ENCODE peak calls at places on chromosome 17, in nine cellular contexts. M, O, Q, Z, G, E, L, S and I are unnamed samples.

GRCh38 chr17:37516131-37516561 is 26.5 kb downstream of the DUSP14 start:
- DNase-seq in M (no peak), Z (peak; percentile 40), O (no peak), G (no peak), E (no peak), S (no peak), Q (no peak), L (no peak), I (no peak)

GRCh38 chr17:66829883-66830282 is 5.0 kb upstream of the CACNG5 start:
- DNase-seq in E (no peak), Z (no peak), S (peak; percentile 31), O (no peak), G (no peak), M (no peak), Q (no peak), L (no peak), I (no peak)

GRCh38 chr17:56675876-56676660 is 82.6 kb downstream of the NOG start:
- DNase-seq in Q (no peak), Z (no peak), S (no peak), E (no peak), L (no peak), G (no peak), O (no peak), M (no peak), I (no peak)

GRCh38 chr17:73710095-73710592 is 65.9 kb upstream of the SDK2 start:
- DNase-seq in Z (peak; percentile 34), L (peak; percentile 76), S (no peak), M (peak; percentile 65), E (peak; percentile 56), O (peak; percentile 47), Q (peak; percentile 80), G (peak; percentile 67), I (peak; percentile 66)

GRCh38 chr17:751269-752001 is 629 bp downstream of the GEMIN4 start:
- DNase-seq in O (no peak), Q (no peak), G (no peak), Z (no peak), E (peak; percentile 19), S (no peak), M (peak; percentile 37), L (peak; percentile 14), I (peak; percentile 42)

GRCh38 chr17:82599674-82600661 is 48.3 kb downstream of the WDR45B start:
- DNase-seq in Z (no peak), S (no peak), M (no peak), E (no peak), O (no peak), Q (no peak), G (no peak), L (no peak), I (no peak)

GRCh38 chr17:21214777-21215541 is 998 bp upstream of the TMEM11 start:
- DNase-seq in O (no peak), Q (no peak), E (peak; percentile 22), Z (no peak), S (peak; percentile 72), G (no peak), M (no peak), L (peak; percentile 11), I (no peak)

GRCh38 chr17:74368341-74369152 is 1.2 kb downstream of the GPR142 start:
- DNase-seq in E (peak; percentile 56), Q (peak; percentile 70), L (peak; percentile 84), S (peak; percentile 83), Z (peak; percentile 46), O (peak; percentile 72), M (peak; percentile 82), G (peak; percentile 67), I (peak; percentile 74)

GRCh38 chr17:28384281-28385036 is 13.0 kb downstream of the SARM1 start:
- DNase-seq in E (no peak), M (peak; percentile 88), O (peak; percentile 92), L (peak; percentile 66), Q (peak; percentile 63), S (peak; percentile 80), G (no peak), Z (no peak), I (peak; percentile 92)

GRCh38 chr17:64459284-64459747 is 10.4 kb downstream of the MILR1 start:
- DNase-seq in M (peak; percentile 27), S (no peak), E (peak; percentile 80), L (peak; percentile 88), G (peak; percentile 59), Q (no peak), O (no peak), Z (no peak), I (peak; percentile 57)

GRCh38 chr17:16919663-16920627 is 52.0 kb downstream of the TNFRSF13B start:
- DNase-seq in L (no peak), G (no peak), S (peak; percentile 51), Q (no peak), O (no peak), E (no peak), M (peak; percentile 14), Z (no peak), I (no peak)

GRCh38 chr17:57257213-57257873 is 1.0 kb downstream of the MSI2 start:
- DNase-seq in M (no peak), E (no peak), Z (no peak), G (no peak), Q (no peak), S (no peak), L (no peak), O (no peak), I (peak; percentile 22)

GRCh38 chr17:16171613-16172012 is 43.7 kb downstream of the NCOR1 start:
- DNase-seq in M (peak; percentile 63), Z (no peak), L (peak; percentile 99), G (no peak), S (no peak), Q (no peak), O (peak; percentile 27), E (peak; percentile 25), I (no peak)

GRCh38 chr17:79838541-79839274 is 532 bp downstream of the CBX4 start:
- DNase-seq in Z (peak; percentile 53), Q (peak; percentile 52), O (peak; percentile 74), S (peak; percentile 78), M (peak; percentile 55), L (peak; percentile 46), E (peak; percentile 50), G (no peak), I (peak; percentile 42)

GRCh38 chr17:68101992-68102758 is 66.6 kb downstream of the KPNA2 start:
- DNase-seq in S (peak; percentile 70), O (peak; percentile 44), Z (no peak), G (no peak), E (peak; percentile 6), M (peak; percentile 34), L (peak; percentile 34), Q (no peak), I (peak; percentile 54)

GRCh38 chr17:29760279-29760721 is 137.6 kb upstream of the CORO6 start:
- DNase-seq in E (peak; percentile 33), M (no peak), G (no peak), L (peak; percentile 2), Z (no peak), Q (no peak), O (no peak), S (no peak), I (peak; percentile 62)

GRCh38 chr17:78661092-78661770 is 84.0 kb upstream of the DNAH17 start:
- DNase-seq in O (no peak), M (no peak), Z (no peak), G (no peak), S (no peak), Q (no peak), E (peak; percentile 32), L (peak; percentile 92), I (no peak)

GRCh38 chr17:46884552-46884951 is 33.2 kb downstream of the WNT9B start:
- DNase-seq in O (no peak), M (no peak), Z (no peak), E (no peak), Q (no peak), G (no peak), S (no peak), L (no peak), I (no peak)
- H3K27me3 ChIP-seq in O (no peaks in the 10 kb centered on the region), M (peaks cover 46% of the 10 kb centered on the region), Z (peaks cover 8% of the 10 kb centered on the region), E (peaks cover 10% of the 10 kb centered on the region), Q (no peaks in the 10 kb centered on the region), G (peaks cover 5% of the 10 kb centered on the region), S (no peaks in the 10 kb centered on the region), L (peaks cover 39% of the 10 kb centered on the region), I (peaks cover 2% of the 10 kb centered on the region)

DNA sequence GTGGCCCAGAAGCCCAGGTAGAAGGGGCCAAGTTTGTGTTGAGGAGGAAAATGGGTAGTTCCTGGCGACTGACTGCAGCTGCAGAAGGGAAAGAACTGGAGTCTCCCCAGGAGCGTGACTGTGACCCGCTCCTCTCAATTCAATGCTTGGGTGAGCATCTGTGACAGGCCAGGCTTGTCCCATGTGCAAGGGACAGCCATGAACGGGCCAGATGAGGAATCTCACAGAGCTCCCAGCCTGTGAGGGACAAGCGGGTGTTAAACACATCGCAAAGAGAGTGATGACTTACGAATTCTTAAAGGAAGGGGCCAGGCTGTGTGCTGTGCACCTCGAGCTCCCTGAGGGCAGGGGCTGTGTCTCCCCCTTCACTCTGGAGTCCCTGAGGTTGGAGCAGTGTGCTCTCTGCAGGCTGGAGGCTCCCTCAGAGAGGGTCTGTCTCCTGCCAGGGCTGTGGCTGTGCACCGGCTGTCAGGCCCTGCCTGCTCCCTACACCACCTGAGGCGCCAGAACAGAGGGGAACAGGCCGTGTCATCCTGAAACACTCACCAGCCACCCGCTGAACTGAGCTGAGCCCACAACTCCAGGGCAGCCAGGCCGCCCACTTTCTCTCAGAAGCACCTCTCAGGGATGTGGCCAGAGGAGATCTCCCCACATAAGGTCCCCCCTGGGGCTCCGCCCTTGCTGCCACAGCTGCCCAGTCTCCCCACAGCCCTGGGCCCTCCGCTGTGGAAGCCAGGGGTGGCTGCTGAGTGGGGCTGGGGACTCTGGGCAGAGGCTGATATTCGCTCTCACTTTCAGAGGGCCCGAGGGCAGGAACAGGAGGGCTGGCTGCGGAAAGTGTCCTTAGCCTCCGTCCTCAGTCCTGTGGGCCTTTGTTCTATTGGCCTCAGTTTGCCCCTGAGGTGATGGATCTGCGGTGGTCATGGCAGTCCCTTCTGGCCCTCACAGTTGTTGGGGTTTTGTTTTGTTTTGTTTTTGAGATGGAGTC is 25.7 kb upstream of the NXPH3 start:
- DNase-seq in O (no peak), G (no peak), E (no peak), L (no peak), Q (no peak), S (no peak), Z (no peak), M (no peak), I (no peak)
- H3K27me3 ChIP-seq in O (no peaks in the 10 kb centered on the region), G (no peaks in the 10 kb centered on the region), E (peaks cover 9% of the 10 kb centered on the region), L (no peaks in the 10 kb centered on the region), Q (no peaks in the 10 kb centered on the region), S (no peaks in the 10 kb centered on the region), Z (no peaks in the 10 kb centered on the region), M (peaks cover 30% of the 10 kb centered on the region), I (no peaks in the 10 kb centered on the region)

GRCh38 chr17:45692661-45693060 is 91.5 kb upstream of the CRHR1 start:
- DNase-seq in Z (no peak), G (no peak), M (no peak), O (no peak), S (no peak), E (no peak), Q (no peak), L (no peak), I (no peak)
- H3K27me3 ChIP-seq in Z (peaks cover 25% of the 10 kb centered on the region), G (peaks cover 47% of the 10 kb centered on the region), M (peaks cover 83% of the 10 kb centered on the region), O (no peaks in the 10 kb centered on the region), S (no peaks in the 10 kb centered on the region), E (no peaks in the 10 kb centered on the region), Q (no peaks in the 10 kb centered on the region), L (peaks cover 72% of the 10 kb centered on the region), I (no peaks in the 10 kb centered on the region)

DNA sequence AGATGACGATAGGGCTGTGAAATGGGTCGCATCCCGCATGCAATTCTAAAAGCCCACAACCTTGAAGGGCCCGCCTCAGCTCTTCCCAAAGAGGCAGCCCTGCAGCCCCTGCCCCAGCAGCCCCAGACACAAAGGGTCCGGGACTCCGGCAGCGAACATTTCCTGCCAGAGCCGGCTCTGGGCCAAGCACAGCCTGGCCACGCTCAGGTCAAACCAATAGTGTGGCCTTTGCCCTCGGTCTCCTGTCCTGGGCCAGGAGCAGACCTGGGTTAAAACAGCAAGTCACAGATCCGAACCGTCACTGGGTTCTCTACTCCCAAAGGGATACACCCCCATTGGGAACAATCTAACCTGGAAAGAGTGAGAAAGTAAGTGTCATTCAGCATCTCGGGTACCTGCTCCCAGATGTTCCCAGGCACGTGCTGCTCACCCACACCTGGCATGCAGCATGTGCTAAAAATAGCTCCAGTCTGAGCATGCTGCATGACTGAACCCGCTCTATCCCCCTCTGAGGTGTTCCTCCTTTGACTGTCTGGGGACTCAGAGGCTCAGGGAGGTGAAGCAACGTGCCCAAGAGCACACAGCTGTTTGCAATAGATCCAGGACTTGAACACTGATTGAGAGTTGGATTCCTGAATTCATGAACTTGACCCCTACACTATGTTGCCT is 22.2 kb upstream of the ATP2A3 start:
- DNase-seq in Z (no peak), L (no peak), Q (no peak), G (no peak), M (peak; percentile 39), S (no peak), E (no peak), O (no peak), I (no peak)
- H3K27me3 ChIP-seq in Z (no peaks in the 10 kb centered on the region), L (no peaks in the 10 kb centered on the region), Q (no peaks in the 10 kb centered on the region), G (no peaks in the 10 kb centered on the region), M (peaks cover 12% of the 10 kb centered on the region), S (no peaks in the 10 kb centered on the region), E (no peaks in the 10 kb centered on the region), O (no peaks in the 10 kb centered on the region), I (no peaks in the 10 kb centered on the region)